ENCODE peak calls at places on chromosomes 4 and X, in eight cellular contexts. B, L, P, V, U, T, N and J are unnamed samples.

GRCh38 chr4:55733874-55734437 is 85.6 kb upstream of the EXOC1L start:
- DNase-seq in N (no peak), B (peak), V (no peak), P (peak), T (peak), U (no peak), L (peak), J (peak)

GRCh38 chr4:162836773-162837172 is 329.9 kb downstream of the NAF1 start:
- DNase-seq in V (no peak), U (no peak), T (no peak), N (no peak), P (no peak), B (no peak), L (no peak), J (no peak)

GRCh38 chrX:53479295-53479694 is 45.1 kb upstream of the HSD17B10 start:
- DNase-seq in T (no peak), V (no peak), N (no peak), P (peak), L (no peak), U (no peak), B (no peak), J (peak)

GRCh38 chrX:16185725-16186136 is 18.4 kb downstream of the MAGEB17 start:
- DNase-seq in P (no peak), B (peak), N (no peak), L (no peak), V (no peak), U (no peak), T (peak), J (peak)

GRCh38 chr4:182968917-182969650 is 51.9 kb upstream of the DCTD start:
- DNase-seq in U (peak), P (no peak), N (no peak), L (no peak), V (no peak), T (no peak), B (no peak), J (no peak)

GRCh38 chr4:104494822-104495559 is at the start of gene CXXC4:
- DNase-seq in T (peak), L (peak), B (peak), V (no peak), P (no peak), U (peak), N (peak), J (peak)

GRCh38 chr4:80967346-80967745 is 63.2 kb upstream of the BMP3 start:
- DNase-seq in P (no peak), B (no peak), L (no peak), T (no peak), N (no peak), V (no peak), U (no peak), J (no peak)

GRCh38 chrX:122055979-122056715 is 1008.7 kb downstream of the GLUD2 start:
- DNase-seq in L (no peak), B (no peak), V (no peak), T (no peak), N (no peak), P (no peak), U (no peak), J (no peak)

GRCh38 chr4:78720151-78720726 is 55.9 kb upstream of the BMP2K start:
- DNase-seq in U (no peak), L (no peak), N (no peak), T (no peak), P (no peak), V (no peak), B (no peak), J (no peak)

GRCh38 chr4:76651616-76652015 is 216.6 kb downstream of the SHROOM3 start:
- DNase-seq in P (no peak), T (no peak), N (no peak), L (no peak), U (no peak), B (peak), V (no peak), J (no peak)

GRCh38 chr4:163448541-163449203 is 24.9 kb downstream of the TKTL2 start:
- DNase-seq in V (no peak), B (peak), L (no peak), N (no peak), T (peak), U (no peak), P (no peak), J (peak)

GRCh38 chrX:19840899-19841648 is 46.3 kb downstream of the SH3KBP1 start:
- DNase-seq in L (no peak), B (no peak), V (no peak), P (no peak), U (no peak), T (no peak), N (no peak), J (no peak)

GRCh38 chr4:178752954-178753525 is 1310.8 kb upstream of the AGA start:
- DNase-seq in N (no peak), T (no peak), B (no peak), V (no peak), U (no peak), P (no peak), L (no peak), J (no peak)

GRCh38 chr4:186554485-186554884 is 882 bp downstream of the MTNR1A start:
- DNase-seq in B (peak), U (peak), L (no peak), V (no peak), P (no peak), T (peak), N (no peak), J (peak)

GRCh38 chr4:152997235-152997735 is 61.2 kb downstream of the FHDC1 start:
- DNase-seq in N (no peak), P (no peak), L (peak), U (no peak), T (no peak), V (no peak), B (no peak), J (no peak)

GRCh38 chr4:165402375-165402774 is 23.6 kb downstream of the CPE start:
- DNase-seq in L (no peak), U (no peak), P (no peak), B (no peak), T (no peak), N (no peak), V (no peak), J (no peak)

GRCh38 chr4:7939377-7940108 is at the start of gene AFAP1:
- DNase-seq in T (peak), V (peak), P (peak), N (peak), U (peak), B (peak), L (peak), J (peak)

GRCh38 chr4:6694177-6694901 is 661 bp downstream of the S100P start:
- DNase-seq in N (no peak), T (no peak), U (no peak), B (no peak), V (no peak), P (no peak), L (no peak), J (no peak)

GRCh38 chrX:130047416-130047815 is 62.9 kb downstream of the ELF4 start:
- DNase-seq in B (no peak), L (no peak), P (no peak), N (no peak), T (no peak), V (no peak), U (no peak), J (no peak)

GRCh38 chr4:159160242-159160641 is 57.4 kb downstream of the RAPGEF2 start:
- DNase-seq in V (no peak), B (no peak), N (no peak), T (no peak), P (no peak), L (no peak), U (no peak), J (no peak)

GRCh38 chr4:48779095-48779997 is 733 bp downstream of the FRYL start:
- DNase-seq in P (no peak), B (peak), N (peak), U (peak), V (peak), L (peak), T (peak), J (peak)

GRCh38 chrX:137171626-137172025 is 137.8 kb upstream of the GPR101 start:
- DNase-seq in U (no peak), N (no peak), B (no peak), L (no peak), T (no peak), V (no peak), P (no peak), J (no peak)

GRCh38 chrX:68273887-68274286 is 159.4 kb downstream of the OPHN1 start:
- DNase-seq in U (no peak), V (no peak), T (peak), P (no peak), B (no peak), N (no peak), L (no peak), J (no peak)

GRCh38 chr4:89539797-89540711 is 232.5 kb upstream of the GPRIN3 start:
- DNase-seq in P (no peak), B (peak), V (no peak), L (no peak), N (no peak), U (no peak), T (no peak), J (peak)

GRCh38 chrX:72247206-72247944 is 8.5 kb upstream of the ERCC6L start:
- DNase-seq in U (peak), N (no peak), B (no peak), L (no peak), V (no peak), P (no peak), T (peak), J (no peak)

GRCh38 chrX:9003041-9003440 is 30.9 kb downstream of the FAM9B start:
- DNase-seq in B (no peak), T (no peak), N (no peak), L (no peak), V (no peak), U (no peak), P (no peak), J (no peak)

GRCh38 chrX:139811942-139812629 is 104.1 kb upstream of the MCF2 start:
- DNase-seq in T (no peak), B (no peak), N (no peak), P (no peak), V (no peak), L (no peak), U (no peak), J (no peak)

GRCh38 chrX:123277821-123278220 is 93.7 kb downstream of the GRIA3 start:
- DNase-seq in B (no peak), T (no peak), L (no peak), V (no peak), N (no peak), U (no peak), P (no peak), J (no peak)